ENCODE peak calls at places on chromosome 5, in four cellular contexts. One of them, this sample, is unnamed. For H3K4me1, the result is how much of the 10 kb centered on the place peaks cover.

GRCh38 chr5:36441215-36441614 is 139.5 kb upstream of the RANBP3L start:
- DNase-seq in ovary: no peak
- DNase-seq in PC-9: no peak
- DNase-seq in cardiac muscle cell: no peak
- DNase-seq in this sample: no peak

GRCh38 chr5:55897905-55898304 is 46.7 kb downstream of the IL31RA start:
- DNase-seq in ovary: peak
- DNase-seq in cardiac muscle cell: peak
- DNase-seq in PC-9: no peak
- DNase-seq in this sample: peak

GRCh38 chr5:17143335-17143734 is 74.1 kb upstream of the BASP1 start:
- DNase-seq in PC-9: no peak
- DNase-seq in ovary: no peak
- DNase-seq in cardiac muscle cell: no peak
- DNase-seq in this sample: no peak

GRCh38 chr5:5351288-5352089 is 71.0 kb upstream of the ICE1 start:
- DNase-seq in PC-9: peak
- DNase-seq in cardiac muscle cell: peak
- DNase-seq in ovary: no peak
- DNase-seq in this sample: no peak

GRCh38 chr5:132469380-132470372 is 20.9 kb downstream of the IRF1 start:
- DNase-seq in cardiac muscle cell: peak
- DNase-seq in PC-9: no peak
- DNase-seq in ovary: no peak
- DNase-seq in this sample: no peak

GRCh38 chr5:168683247-168683926 is 104.2 kb upstream of the PANK3 start:
- DNase-seq in ovary: no peak
- DNase-seq in PC-9: no peak
- DNase-seq in cardiac muscle cell: no peak
- DNase-seq in this sample: no peak

GRCh38 chr5:117487556-117487955 is 912.9 kb upstream of the SEMA6A start:
- DNase-seq in cardiac muscle cell: no peak
- DNase-seq in ovary: no peak
- DNase-seq in PC-9: no peak
- DNase-seq in this sample: no peak

GRCh38 chr5:87231037-87231808 is 36.5 kb upstream of the RASA1 start:
- DNase-seq in cardiac muscle cell: peak
- DNase-seq in ovary: no peak
- DNase-seq in PC-9: no peak
- DNase-seq in this sample: no peak

GRCh38 chr5:83927140-83927733 is 206.6 kb upstream of the HAPLN1 start:
- DNase-seq in PC-9: no peak
- DNase-seq in ovary: no peak
- DNase-seq in cardiac muscle cell: peak
- DNase-seq in this sample: peak

GRCh38 chr5:27252911-27253310 is 214.5 kb upstream of the CDH9 start:
- DNase-seq in ovary: no peak
- DNase-seq in cardiac muscle cell: no peak
- DNase-seq in PC-9: no peak
- DNase-seq in this sample: no peak

GRCh38 chr5:180366303-180366702 is 13.2 kb upstream of the GFPT2 start:
- DNase-seq in PC-9: no peak
- DNase-seq in ovary: no peak
- DNase-seq in cardiac muscle cell: no peak
- DNase-seq in this sample: no peak

GRCh38 chr5:52987711-52988329 is 1.3 kb upstream of the ITGA2 start:
- DNase-seq in ovary: no peak
- DNase-seq in PC-9: peak
- DNase-seq in cardiac muscle cell: no peak
- DNase-seq in this sample: no peak

GRCh38 chr5:134965271-134965825 is 2.4 kb upstream of the CATSPER3 start:
- DNase-seq in ovary: no peak
- DNase-seq in cardiac muscle cell: no peak
- DNase-seq in PC-9: no peak
- DNase-seq in this sample: no peak

GRCh38 chr5:126341906-126342625 is 81.1 kb upstream of the GRAMD2B start:
- DNase-seq in cardiac muscle cell: no peak
- DNase-seq in PC-9: no peak
- DNase-seq in ovary: no peak
- DNase-seq in this sample: no peak

GRCh38 chr5:45038366-45038987 is 229.7 kb downstream of the MRPS30 start:
- DNase-seq in cardiac muscle cell: peak
- DNase-seq in ovary: no peak
- DNase-seq in PC-9: no peak
- DNase-seq in this sample: no peak

GRCh38 chr5:39892708-39893107 is 467.9 kb upstream of the DAB2 start:
- DNase-seq in ovary: no peak
- DNase-seq in PC-9: no peak
- DNase-seq in cardiac muscle cell: peak
- DNase-seq in this sample: no peak

GRCh38 chr5:88279584-88279983 is 10.9 kb upstream of the TMEM161B start:
- DNase-seq in PC-9: no peak
- DNase-seq in cardiac muscle cell: no peak
- DNase-seq in ovary: no peak
- DNase-seq in this sample: no peak

GRCh38 chr5:131488463-131488862 is 146.6 kb downstream of the RAPGEF6 start:
- DNase-seq in ovary: no peak
- DNase-seq in PC-9: no peak
- DNase-seq in cardiac muscle cell: peak
- DNase-seq in this sample: no peak

GRCh38 chr5:62538017-62538942 is 40.3 kb upstream of the LRRC70 start:
- DNase-seq in ovary: no peak
- DNase-seq in cardiac muscle cell: peak
- DNase-seq in PC-9: peak
- DNase-seq in this sample: no peak

GRCh38 chr5:150068472-150068871 is 17.9 kb downstream of the CSF1R start:
- DNase-seq in ovary: no peak
- DNase-seq in PC-9: no peak
- DNase-seq in cardiac muscle cell: peak
- DNase-seq in this sample: no peak

GRCh38 chr5:84119252-84119651 is 265.4 kb downstream of the EDIL3 start:
- DNase-seq in PC-9: no peak
- DNase-seq in ovary: no peak
- DNase-seq in cardiac muscle cell: no peak
- DNase-seq in this sample: no peak

GRCh38 chr5:180596668-180597231 is 5.5 kb upstream of the SCGB3A1 start:
- DNase-seq in cardiac muscle cell: no peak
- DNase-seq in ovary: no peak
- DNase-seq in PC-9: no peak
- DNase-seq in this sample: no peak

GRCh38 chr5:166088389-166089039 is 2202.9 kb upstream of the WWC1 start:
- DNase-seq in ovary: no peak
- DNase-seq in PC-9: no peak
- DNase-seq in cardiac muscle cell: no peak
- DNase-seq in this sample: no peak

GRCh38 chr5:131671994-131672655 is 37.1 kb upstream of the RAPGEF6 start:
- DNase-seq in cardiac muscle cell: peak
- DNase-seq in PC-9: no peak
- DNase-seq in ovary: no peak
- DNase-seq in this sample: peak

GRCh38 chr5:2239237-2239910 is 356.6 kb upstream of the IRX4 start:
- DNase-seq in cardiac muscle cell: no peak
- DNase-seq in ovary: no peak
- DNase-seq in PC-9: no peak
- DNase-seq in this sample: no peak

GRCh38 chr5:107712359-107712870 is 41.7 kb upstream of the EFNA5 start:
- DNase-seq in ovary: no peak
- DNase-seq in PC-9: no peak
- DNase-seq in cardiac muscle cell: no peak
- DNase-seq in this sample: no peak

GRCh38 chr5:107855171-107855570 is 184.4 kb upstream of the EFNA5 start:
- DNase-seq in ovary: no peak
- DNase-seq in PC-9: no peak
- DNase-seq in cardiac muscle cell: no peak
- DNase-seq in this sample: no peak

GRCh38 chr5:5270958-5271605 is 131.0 kb downstream of the ADAMTS16 start:
- DNase-seq in cardiac muscle cell: peak
- DNase-seq in PC-9: peak
- DNase-seq in ovary: peak
- DNase-seq in this sample: peak

GRCh38 chr5:163867738-163868137 is 362.3 kb downstream of the MAT2B start:
- DNase-seq in ovary: no peak
- DNase-seq in cardiac muscle cell: peak
- DNase-seq in PC-9: no peak
- DNase-seq in this sample: no peak

GRCh38 chr5:60382761-60383160 is 317.2 kb downstream of the DEPDC1B start:
- DNase-seq in PC-9: no peak
- DNase-seq in cardiac muscle cell: peak
- DNase-seq in ovary: no peak
- DNase-seq in this sample: no peak

GRCh38 chr5:171647043-171647899 is 138.3 kb upstream of the SMIM23 start:
- DNase-seq in PC-9: peak
- DNase-seq in ovary: no peak
- DNase-seq in cardiac muscle cell: peak
- DNase-seq in this sample: no peak

GRCh38 chr5:57906637-57907036 is 424.0 kb upstream of the ACTBL2 start:
- DNase-seq in ovary: no peak
- DNase-seq in cardiac muscle cell: no peak
- DNase-seq in PC-9: no peak
- DNase-seq in this sample: no peak

GRCh38 chr5:125660231-125660895 is 762.8 kb upstream of the GRAMD2B start:
- DNase-seq in ovary: no peak
- DNase-seq in cardiac muscle cell: peak
- DNase-seq in PC-9: no peak
- DNase-seq in this sample: no peak

GRCh38 chr5:90709323-90710148 is 150.9 kb downstream of the ADGRV1 start:
- DNase-seq in PC-9: no peak
- DNase-seq in cardiac muscle cell: peak
- DNase-seq in ovary: peak
- DNase-seq in this sample: peak

GRCh38 chr5:88679638-88680037 is 203.3 kb downstream of the MEF2C start:
- DNase-seq in cardiac muscle cell: no peak
- DNase-seq in ovary: no peak
- DNase-seq in PC-9: no peak
- DNase-seq in this sample: no peak

DNA sequence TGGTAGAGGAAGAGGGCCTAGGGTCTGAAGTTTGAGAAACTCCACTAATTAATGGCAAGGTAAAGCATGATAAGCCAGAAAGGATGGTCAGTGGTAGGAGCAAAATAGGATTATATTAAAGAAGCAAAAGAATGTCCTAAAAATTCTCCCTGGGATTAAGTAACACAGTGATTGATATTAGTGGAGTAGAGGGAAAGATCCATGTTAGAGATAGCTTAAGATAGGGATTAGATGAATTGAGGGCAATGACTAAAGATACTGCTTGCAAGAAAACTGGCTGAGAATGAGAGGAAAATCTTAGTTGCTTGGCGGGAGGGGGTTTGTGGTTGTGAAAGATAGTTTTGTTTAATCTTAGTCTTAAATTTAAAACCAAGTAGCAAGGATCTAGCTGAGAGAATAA is 255.6 kb downstream of the EPB41L4A start:
- DNase-seq in cardiac muscle cell: no peak
- DNase-seq in PC-9: no peak
- DNase-seq in ovary: no peak
- DNase-seq in this sample: no peak
- H3K4me1 ChIP-seq in cardiac muscle cell: under half
- H3K4me1 ChIP-seq in PC-9: under half
- H3K4me1 ChIP-seq in ovary: under half
- H3K4me1 ChIP-seq in this sample: under half

DNA sequence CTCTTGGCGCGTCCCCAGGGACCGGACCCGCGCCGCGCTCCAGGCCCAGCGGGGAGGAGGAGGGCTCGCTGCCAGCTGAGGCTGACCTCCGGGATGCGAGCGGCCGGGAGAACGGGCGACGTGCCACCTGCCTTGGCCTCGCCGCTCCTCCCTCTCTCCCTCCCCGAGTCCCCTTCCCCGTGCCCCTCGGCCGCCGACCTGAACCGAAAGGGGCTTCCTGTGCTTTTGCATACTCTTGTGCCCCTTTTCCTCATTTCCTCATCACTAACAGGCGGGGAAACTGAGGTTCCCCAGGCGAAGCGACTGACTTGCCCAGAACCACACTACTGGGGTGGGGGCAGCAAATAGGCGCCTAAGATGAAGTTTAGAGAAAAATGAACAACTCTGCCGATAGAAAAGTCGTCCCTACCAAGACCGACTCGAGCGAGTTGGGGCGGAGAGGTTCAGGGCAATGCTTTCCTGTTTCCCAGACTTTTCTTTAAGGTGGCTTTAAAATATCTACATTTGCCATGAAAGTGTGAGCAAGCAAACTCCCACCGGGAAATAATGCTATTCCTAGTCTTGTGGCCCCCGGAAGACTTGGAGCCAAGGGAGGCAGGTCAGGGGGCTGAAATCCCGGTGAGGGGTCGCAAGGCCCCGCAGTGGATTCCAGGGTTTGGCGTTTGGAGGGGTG is 580 bp upstream of the DUSP1 start:
- DNase-seq in PC-9: no peak
- DNase-seq in ovary: no peak
- DNase-seq in cardiac muscle cell: no peak
- DNase-seq in this sample: no peak
- H3K4me1 ChIP-seq in PC-9: half or more
- H3K4me1 ChIP-seq in ovary: under half
- H3K4me1 ChIP-seq in cardiac muscle cell: under half
- H3K4me1 ChIP-seq in this sample: half or more

DNA sequence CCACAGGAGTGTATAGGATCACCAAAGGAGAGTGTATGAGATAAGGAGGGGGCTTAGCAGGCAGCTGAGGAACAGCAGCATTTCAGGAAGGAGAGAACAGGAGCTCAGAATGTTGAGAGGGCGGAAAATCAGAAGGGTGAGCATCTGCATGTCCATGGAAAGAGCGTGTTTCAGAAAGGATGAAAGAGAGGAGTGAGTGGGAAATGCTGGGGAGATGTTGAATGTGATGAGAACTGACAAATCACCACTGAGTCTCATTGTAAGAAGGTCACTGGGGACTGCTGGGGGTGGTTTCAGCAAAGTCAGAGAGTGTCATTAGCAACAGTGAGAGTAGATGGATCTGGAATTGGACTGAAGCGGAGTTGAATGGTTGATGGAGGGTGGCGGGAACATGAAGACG is 65.8 kb downstream of the ANKRD33B start:
- DNase-seq in ovary: no peak
- DNase-seq in PC-9: no peak
- DNase-seq in cardiac muscle cell: no peak
- DNase-seq in this sample: no peak
- H3K4me1 ChIP-seq in ovary: under half
- H3K4me1 ChIP-seq in PC-9: under half
- H3K4me1 ChIP-seq in cardiac muscle cell: under half
- H3K4me1 ChIP-seq in this sample: under half

GRCh38 chr5:59257488-59258400 is 635.8 kb downstream of the PDE4D start:
- DNase-seq in cardiac muscle cell: no peak
- DNase-seq in PC-9: no peak
- DNase-seq in ovary: no peak
- DNase-seq in this sample: no peak

GRCh38 chr5:59264013-59264412 is 629.5 kb downstream of the PDE4D start:
- DNase-seq in ovary: no peak
- DNase-seq in PC-9: no peak
- DNase-seq in cardiac muscle cell: no peak
- DNase-seq in this sample: no peak

GRCh38 chr5:59259238-59259637 is 634.3 kb downstream of the PDE4D start:
- DNase-seq in ovary: no peak
- DNase-seq in cardiac muscle cell: no peak
- DNase-seq in PC-9: no peak
- DNase-seq in this sample: no peak

GRCh38 chr5:59261969-59262368 is 631.6 kb downstream of the PDE4D start:
- DNase-seq in ovary: no peak
- DNase-seq in PC-9: no peak
- DNase-seq in cardiac muscle cell: no peak
- DNase-seq in this sample: no peak

GRCh38 chr5:59260973-59261372 is 632.6 kb downstream of the PDE4D start:
- DNase-seq in ovary: no peak
- DNase-seq in PC-9: no peak
- DNase-seq in cardiac muscle cell: no peak
- DNase-seq in this sample: no peak
- H3K4me1 ChIP-seq in ovary: under half
- H3K4me1 ChIP-seq in PC-9: under half
- H3K4me1 ChIP-seq in cardiac muscle cell: under half
- H3K4me1 ChIP-seq in this sample: under half

This sample was measured in tibial nerve.